ENCODE peak calls at places on chromosome 16, in five cellular contexts. One of them, this sample, is unnamed.

GRCh38 chr16:67150058-67150832 is 553 bp downstream of the B3GNT9 start:
- DNase-seq in H1: peak
- DNase-seq in IMR-90: peak
- DNase-seq in mesenchymal stem cell: peak
- DNase-seq in mesendoderm: peak
- DNase-seq in this sample: no peak

GRCh38 chr16:67329901-67330300 is 3.3 kb downstream of the LRRC36 start:
- DNase-seq in mesenchymal stem cell: no peak
- DNase-seq in H1: no peak
- DNase-seq in IMR-90: no peak
- DNase-seq in mesendoderm: no peak
- DNase-seq in this sample: no peak

GRCh38 chr16:78896280-78896679 is 704.3 kb downstream of the MAF start:
- DNase-seq in H1: no peak
- DNase-seq in mesenchymal stem cell: no peak
- DNase-seq in IMR-90: no peak
- DNase-seq in mesendoderm: no peak
- DNase-seq in this sample: no peak

GRCh38 chr16:22641030-22641671 is 130.5 kb downstream of the NPIPB5 start:
- DNase-seq in mesenchymal stem cell: peak
- DNase-seq in H1: peak
- DNase-seq in mesendoderm: peak
- DNase-seq in IMR-90: peak
- DNase-seq in this sample: peak

GRCh38 chr16:3158498-3159314 is 23.9 kb downstream of the ZNF213 start:
- DNase-seq in H1: peak
- DNase-seq in mesendoderm: peak
- DNase-seq in mesenchymal stem cell: peak
- DNase-seq in IMR-90: peak
- DNase-seq in this sample: peak

GRCh38 chr16:81745704-81746558 is 33.2 kb upstream of the PLCG2 start:
- DNase-seq in IMR-90: peak
- DNase-seq in mesendoderm: peak
- DNase-seq in mesenchymal stem cell: peak
- DNase-seq in H1: peak
- DNase-seq in this sample: no peak

GRCh38 chr16:67953641-67954375 is 9.9 kb upstream of the LCAT start:
- DNase-seq in mesendoderm: no peak
- DNase-seq in IMR-90: no peak
- DNase-seq in mesenchymal stem cell: no peak
- DNase-seq in H1: no peak
- DNase-seq in this sample: no peak

GRCh38 chr16:15752717-15753488 is 102.9 kb downstream of the NDE1 start:
- DNase-seq in IMR-90: no peak
- DNase-seq in mesenchymal stem cell: no peak
- DNase-seq in mesendoderm: no peak
- DNase-seq in H1: no peak
- DNase-seq in this sample: no peak

GRCh38 chr16:17224859-17225258 is 245.9 kb downstream of the XYLT1 start:
- DNase-seq in mesenchymal stem cell: no peak
- DNase-seq in H1: no peak
- DNase-seq in mesendoderm: no peak
- DNase-seq in IMR-90: peak
- DNase-seq in this sample: no peak

GRCh38 chr16:74607967-74608356 is 1.0 kb upstream of the GLG1 start:
- DNase-seq in IMR-90: peak
- DNase-seq in H1: peak
- DNase-seq in mesenchymal stem cell: no peak
- DNase-seq in mesendoderm: peak
- DNase-seq in this sample: no peak

GRCh38 chr16:49499018-49499785 is 125.6 kb downstream of the C16orf78 start:
- DNase-seq in IMR-90: no peak
- DNase-seq in mesendoderm: peak
- DNase-seq in H1: no peak
- DNase-seq in mesenchymal stem cell: no peak
- DNase-seq in this sample: no peak

GRCh38 chr16:66223176-66223780 is 143.2 kb upstream of the CDH5 start:
- DNase-seq in mesenchymal stem cell: peak
- DNase-seq in IMR-90: peak
- DNase-seq in H1: no peak
- DNase-seq in mesendoderm: no peak
- DNase-seq in this sample: no peak

GRCh38 chr16:81551141-81551808 is 106.7 kb downstream of the CMIP start:
- DNase-seq in IMR-90: peak
- DNase-seq in H1: no peak
- DNase-seq in mesenchymal stem cell: peak
- DNase-seq in mesendoderm: peak
- DNase-seq in this sample: no peak

GRCh38 chr16:64629622-64630021 is 492.2 kb downstream of the CDH11 start:
- DNase-seq in mesendoderm: no peak
- DNase-seq in IMR-90: no peak
- DNase-seq in H1: no peak
- DNase-seq in mesenchymal stem cell: peak
- DNase-seq in this sample: no peak

GRCh38 chr16:49443576-49443975 is 70.0 kb downstream of the C16orf78 start:
- DNase-seq in mesendoderm: no peak
- DNase-seq in IMR-90: no peak
- DNase-seq in mesenchymal stem cell: no peak
- DNase-seq in H1: no peak
- DNase-seq in this sample: no peak

GRCh38 chr16:7910116-7910515 is 577.5 kb downstream of the RBFOX1 start:
- DNase-seq in mesendoderm: no peak
- DNase-seq in IMR-90: no peak
- DNase-seq in H1: no peak
- DNase-seq in mesenchymal stem cell: no peak
- DNase-seq in this sample: no peak

GRCh38 chr16:4790261-4790660 is 2.1 kb upstream of the SEPTIN12 start:
- DNase-seq in mesenchymal stem cell: no peak
- DNase-seq in mesendoderm: no peak
- DNase-seq in H1: no peak
- DNase-seq in IMR-90: no peak
- DNase-seq in this sample: no peak

GRCh38 chr16:82694239-82694874 is 67.6 kb downstream of the CDH13 start:
- DNase-seq in H1: no peak
- DNase-seq in IMR-90: peak
- DNase-seq in mesendoderm: no peak
- DNase-seq in mesenchymal stem cell: peak
- DNase-seq in this sample: no peak

GRCh38 chr16:24728891-24729242 is 584 bp upstream of the TNRC6A start:
- DNase-seq in mesendoderm: no peak
- DNase-seq in H1: no peak
- DNase-seq in IMR-90: no peak
- DNase-seq in mesenchymal stem cell: no peak
- DNase-seq in this sample: no peak

GRCh38 chr16:48158296-48158695 is 2.5 kb upstream of the ABCC12 start:
- DNase-seq in mesendoderm: peak
- DNase-seq in mesenchymal stem cell: peak
- DNase-seq in H1: no peak
- DNase-seq in IMR-90: peak
- DNase-seq in this sample: no peak

GRCh38 chr16:78817442-78817829 is 718.0 kb downstream of the WWOX start:
- DNase-seq in mesenchymal stem cell: peak
- DNase-seq in IMR-90: no peak
- DNase-seq in H1: no peak
- DNase-seq in mesendoderm: no peak
- DNase-seq in this sample: no peak

GRCh38 chr16:66845791-66846221 is 1.6 kb downstream of the CA7 start:
- DNase-seq in IMR-90: no peak
- DNase-seq in mesendoderm: no peak
- DNase-seq in mesenchymal stem cell: no peak
- DNase-seq in H1: no peak
- DNase-seq in this sample: no peak

GRCh38 chr16:66604376-66605176 is at the start of gene CMTM3:
- DNase-seq in H1: peak
- DNase-seq in mesendoderm: peak
- DNase-seq in mesenchymal stem cell: peak
- DNase-seq in IMR-90: peak
- DNase-seq in this sample: peak

GRCh38 chr16:87188104-87188503 is 129.1 kb downstream of the C16orf95 start:
- DNase-seq in mesendoderm: no peak
- DNase-seq in IMR-90: no peak
- DNase-seq in mesenchymal stem cell: no peak
- DNase-seq in H1: no peak
- DNase-seq in this sample: no peak
- H3K23ac ChIP-seq in mesendoderm: no peak
- H3K23ac ChIP-seq in IMR-90: no peak
- H3K23ac ChIP-seq in mesenchymal stem cell: no peak
- H3K23ac ChIP-seq in H1: no peak
- H3K23ac ChIP-seq in this sample: peak

GRCh38 chr16:54107803-54108202 is 178.8 kb downstream of the IRX3 start:
- DNase-seq in mesendoderm: peak
- DNase-seq in IMR-90: no peak
- DNase-seq in mesenchymal stem cell: no peak
- DNase-seq in H1: no peak
- DNase-seq in this sample: no peak
- H3K23ac ChIP-seq in mesendoderm: no peak
- H3K23ac ChIP-seq in IMR-90: no peak
- H3K23ac ChIP-seq in mesenchymal stem cell: no peak
- H3K23ac ChIP-seq in H1: no peak
- H3K23ac ChIP-seq in this sample: no peak

GRCh38 chr16:85400305-85401205 is 212.6 kb upstream of the GSE1 start:
- DNase-seq in mesenchymal stem cell: no peak
- DNase-seq in mesendoderm: no peak
- DNase-seq in IMR-90: no peak
- DNase-seq in H1: no peak
- DNase-seq in this sample: no peak
- H3K23ac ChIP-seq in mesenchymal stem cell: no peak
- H3K23ac ChIP-seq in mesendoderm: no peak
- H3K23ac ChIP-seq in IMR-90: peak
- H3K23ac ChIP-seq in H1: peak
- H3K23ac ChIP-seq in this sample: no peak

DNA sequence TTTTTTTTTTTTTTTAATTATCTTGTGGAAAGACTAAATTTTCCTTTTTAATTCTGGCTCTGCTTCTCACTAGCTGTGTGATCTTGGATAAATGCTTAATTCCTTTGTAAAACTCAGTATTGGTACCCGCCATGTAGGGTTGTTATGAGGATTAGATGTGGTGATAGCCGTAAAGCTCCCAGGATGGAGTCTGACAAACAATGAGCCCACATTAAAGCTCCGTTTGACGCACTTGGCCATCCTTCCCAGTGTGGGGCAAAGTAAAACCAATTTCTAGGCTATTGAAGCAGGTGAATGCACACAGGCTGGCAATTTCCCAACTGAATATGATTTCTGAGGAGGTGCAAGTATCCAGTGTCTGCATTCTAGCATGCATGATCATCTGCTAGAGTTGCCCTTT is 123.6 kb downstream of the MRTFB start:
- DNase-seq in mesenchymal stem cell: no peak
- DNase-seq in H1: no peak
- DNase-seq in mesendoderm: no peak
- DNase-seq in IMR-90: no peak
- DNase-seq in this sample: no peak
- H3K23ac ChIP-seq in mesenchymal stem cell: no peak
- H3K23ac ChIP-seq in H1: no peak
- H3K23ac ChIP-seq in mesendoderm: no peak
- H3K23ac ChIP-seq in IMR-90: no peak
- H3K23ac ChIP-seq in this sample: no peak

DNA sequence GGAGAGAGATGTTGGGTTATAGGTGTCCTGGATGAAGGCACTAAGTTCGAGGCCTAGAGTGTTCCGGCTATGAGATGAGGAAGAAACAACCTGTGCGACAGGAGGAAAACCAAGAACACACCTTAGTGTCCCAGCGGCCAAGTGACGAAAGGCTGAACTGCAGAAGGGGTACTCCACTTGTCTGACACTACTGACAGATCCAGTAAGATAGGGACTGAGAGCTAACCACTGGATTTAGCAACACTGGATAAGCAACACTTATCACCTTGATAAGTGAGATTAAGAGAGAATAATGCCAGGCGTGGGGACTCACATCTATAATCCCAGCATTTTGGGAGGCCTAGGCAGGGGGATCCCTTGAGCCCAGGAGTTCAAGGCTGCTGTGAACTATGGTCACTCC is 7.1 kb downstream of the XPO6 start:
- DNase-seq in H1: no peak
- DNase-seq in mesenchymal stem cell: no peak
- DNase-seq in mesendoderm: peak
- DNase-seq in IMR-90: no peak
- DNase-seq in this sample: no peak
- H3K23ac ChIP-seq in H1: no peak
- H3K23ac ChIP-seq in mesenchymal stem cell: no peak
- H3K23ac ChIP-seq in mesendoderm: no peak
- H3K23ac ChIP-seq in IMR-90: no peak
- H3K23ac ChIP-seq in this sample: no peak